ENCODE peak calls at places on chromosomes 1 and 21, in five cellular contexts. I is GM10248, F is H9, M is astrocyte of the spinal cord, G is progenitor cell of endocrine pancreas. L is an unnamed sample.

GRCh38 chr1:201049248-201049831 is 25.8 kb upstream of the KIF21B start:
- DNase-seq in M (no peak), I (no peak), F (no peak), G (no peak), L (no peak)

GRCh38 chr1:32335619-32335950 is 448 bp downstream of the MARCKSL1 start:
- DNase-seq in F (no peak), G (no peak), M (no peak), I (no peak), L (no peak)

GRCh38 chr1:159935305-159935704 is 10.0 kb upstream of the TAGLN2 start:
- DNase-seq in M (no peak), F (no peak), I (no peak), G (no peak), L (no peak)

GRCh38 chr21:46117586-46118304 is 19.8 kb downstream of the COL6A2 start:
- DNase-seq in G (peak), M (no peak), I (no peak), F (peak), L (no peak)

GRCh38 chr1:204997616-204998015 is 45.4 kb upstream of the CNTN2 start:
- DNase-seq in G (no peak), I (no peak), F (no peak), M (no peak), L (peak)

GRCh38 chr1:220682901-220683576 is 7.1 kb upstream of the C1orf115 start:
- DNase-seq in I (no peak), F (no peak), M (no peak), G (no peak), L (no peak)

GRCh38 chr21:41411449-41412089 is 14.5 kb upstream of the MX1 start:
- DNase-seq in G (no peak), M (no peak), I (no peak), F (no peak), L (no peak)

GRCh38 chr1:109312978-109313775 is 6.4 kb upstream of the MYBPHL start:
- DNase-seq in M (no peak), F (no peak), I (no peak), G (no peak), L (peak)

GRCh38 chr21:17613242-17613676 is 558 bp upstream of the BTG3 start:
- DNase-seq in G (no peak), I (peak), M (peak), F (no peak), L (peak)

GRCh38 chr1:9275161-9275560 is 17.5 kb upstream of the SPSB1 start:
- DNase-seq in F (no peak), G (no peak), I (no peak), M (no peak), L (no peak)

GRCh38 chr1:9275567-9276034 is 17.1 kb upstream of the SPSB1 start:
- DNase-seq in M (peak), G (no peak), F (no peak), I (peak), L (peak)

GRCh38 chr1:9271861-9272595 is 20.7 kb upstream of the SPSB1 start:
- DNase-seq in M (no peak), F (no peak), G (no peak), I (no peak), L (no peak)

GRCh38 chr1:9271268-9271667 is 21.4 kb upstream of the SPSB1 start:
- DNase-seq in M (no peak), F (no peak), I (no peak), G (no peak), L (no peak)

DNA sequence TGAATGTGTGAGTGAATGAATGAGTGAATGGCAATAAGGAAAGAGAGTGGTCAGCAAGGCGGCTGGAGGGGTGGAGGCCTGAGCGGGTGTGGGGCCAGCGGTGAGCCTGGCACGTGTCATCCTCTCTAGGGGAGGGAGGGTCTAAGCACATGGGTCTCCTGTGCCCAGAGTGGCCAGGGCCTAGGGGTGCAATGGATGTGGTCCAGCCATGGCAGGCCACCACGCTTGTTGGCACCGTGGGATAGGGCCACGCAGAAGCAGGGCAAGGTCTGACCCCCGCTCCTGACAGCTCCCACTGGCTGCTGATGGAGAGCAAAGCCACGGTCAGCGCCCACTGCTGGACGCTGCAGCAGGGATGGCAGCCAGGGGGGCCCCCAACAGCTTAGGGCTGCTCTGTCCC is 19.5 kb upstream of the SPSB1 start:
- DNase-seq in F (no peak), M (no peak), I (no peak), G (no peak), L (no peak)
- TF ChIP-seq CTCF in F (peak), M (peak), I (no peak), G (no peak), L (no peak)

DNA sequence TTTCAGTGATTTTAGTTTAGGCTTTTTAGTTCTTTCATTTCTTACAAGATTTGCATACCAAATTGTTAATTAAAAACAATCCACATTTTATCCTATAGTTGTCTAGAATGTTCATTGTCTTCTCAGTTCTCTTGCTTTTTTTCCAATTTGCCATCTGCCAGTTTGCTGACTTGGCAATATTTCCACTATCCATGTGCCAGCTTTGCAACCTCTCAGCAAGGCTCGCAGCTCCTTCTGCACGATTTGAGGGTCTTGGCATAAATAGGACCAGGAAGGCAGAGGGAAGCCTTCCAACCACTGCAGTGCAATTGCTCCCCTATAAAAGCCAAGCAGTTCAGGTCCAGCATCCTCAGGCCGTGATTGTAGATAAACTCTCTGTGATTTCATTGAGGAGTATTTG is 306.8 kb upstream of the FMN2 start:
- DNase-seq in I (no peak), M (no peak), G (no peak), F (no peak), L (no peak)
- TF ChIP-seq CTCF in I (no peak), M (no peak), G (no peak), F (no peak), L (no peak)

GRCh38 chr21:42447182-42447581 is 43.5 kb downstream of the UBASH3A start:
- DNase-seq in G (no peak), M (no peak), F (no peak), I (no peak), L (no peak)

GRCh38 chr21:42445311-42445710 is 41.6 kb downstream of the UBASH3A start:
- DNase-seq in G (no peak), F (no peak), M (no peak), I (no peak), L (no peak)

GRCh38 chr21:42444745-42445059 is 41.0 kb downstream of the UBASH3A start:
- DNase-seq in I (no peak), F (no peak), M (no peak), G (no peak), L (no peak)

GRCh38 chr21:42447732-42448131 is 44.0 kb downstream of the UBASH3A start:
- DNase-seq in I (no peak), F (no peak), M (no peak), G (no peak), L (no peak)

GRCh38 chr21:42446531-42446930 is 42.8 kb downstream of the UBASH3A start:
- DNase-seq in F (no peak), M (no peak), I (no peak), G (no peak), L (no peak)
- TF ChIP-seq CTCF in F (no peak), M (no peak), I (no peak), G (no peak), L (no peak)

GRCh38 chr1:147172168-147173016 is at the start of gene PRKAB2:
- DNase-seq in I (peak), M (peak), G (peak), F (peak), L (peak)

DNA sequence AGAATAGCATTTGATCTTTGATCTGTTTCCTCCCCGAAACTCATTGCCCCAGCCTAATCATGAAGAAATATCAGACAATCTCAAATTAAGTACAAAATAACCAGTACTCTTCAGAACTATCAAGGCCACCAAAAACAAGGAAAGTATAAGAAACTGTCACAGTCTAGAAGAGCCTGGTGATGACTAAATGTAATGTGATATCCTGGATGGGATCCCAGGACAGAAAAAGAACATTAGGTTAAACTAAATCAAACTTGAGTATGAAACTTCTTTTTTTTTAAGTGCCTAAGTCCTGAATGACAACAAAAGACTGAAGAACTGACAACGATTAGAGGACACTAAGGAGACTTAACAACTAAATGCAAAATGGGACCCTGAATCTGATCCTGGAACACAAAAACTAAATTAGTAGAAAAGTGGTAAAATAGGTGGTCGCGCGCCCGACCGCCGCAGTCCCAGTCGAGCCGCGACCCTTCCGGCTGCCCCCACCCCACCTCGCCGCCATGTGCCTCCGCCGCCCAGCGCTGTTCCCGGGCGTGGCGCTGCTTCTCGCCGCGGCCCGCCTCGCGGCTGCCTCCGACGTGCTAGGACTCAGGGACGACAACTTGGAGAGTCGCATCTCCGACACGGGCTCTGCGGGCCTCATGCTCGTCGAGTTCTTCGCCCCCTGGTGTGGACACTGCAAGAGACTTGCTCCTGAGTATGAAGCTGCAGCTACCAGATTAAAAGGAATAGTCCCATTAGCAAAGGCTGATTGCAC is 5.5 kb upstream of the PRKAB2 start:
- DNase-seq in G (no peak), F (peak), I (no peak), M (peak), L (peak)
- TF ChIP-seq CTCF in G (no peak), F (no peak), I (no peak), M (no peak), L (no peak)